ENCODE peak calls at places on chromosome 14, in six cellular contexts. N is AG04450; F is uterus; R is esophagus squamous epithelium; U is left lung; B is naive thymus-derived CD4-positive, alpha-beta T cell. L is an unnamed sample.
A peak's percentile ranks its signal among the peaks of the same experiment; 100 is the strongest.

GRCh38 chr14:97771340-97772045 is 974.3 kb downstream of the VRK1 start:
- DNase-seq in N (no peak), F (no peak), R (no peak), U (no peak), B (no peak), L (no peak)

GRCh38 chr14:66645716-66646115 is 137.8 kb downstream of the GPHN start:
- DNase-seq in N (no peak), F (no peak), R (no peak), U (no peak), B (no peak), L (no peak)

GRCh38 chr14:99559286-99559990 is 44.6 kb downstream of the CCDC85C start:
- DNase-seq in N (no peak), F (no peak), R (no peak), U (no peak), B (no peak), L (no peak)

GRCh38 chr14:74508844-74509428 is 15.4 kb downstream of the ISCA2 start:
- DNase-seq in N (no peak), F (no peak), R (no peak), U (no peak), B (no peak), L (no peak)

GRCh38 chr14:36784541-36784940 is 122.9 kb downstream of the PAX9 start:
- DNase-seq in N (no peak), F (no peak), R (no peak), U (no peak), B (no peak), L (no peak)

GRCh38 chr14:73125746-73126145 is 10.6 kb upstream of the PSEN1 start:
- DNase-seq in N (no peak), F (no peak), R (no peak), U (no peak), B (no peak), L (no peak)

GRCh38 chr14:58298880-58299664 is 717 bp downstream of the ARID4A start:
- DNase-seq in N (no peak), F (peak; percentile 30), R (no peak), U (peak; percentile 88), B (peak; percentile 8), L (peak; percentile 65)

GRCh38 chr14:85420707-85421106 is 109.2 kb upstream of the FLRT2 start:
- DNase-seq in N (no peak), F (no peak), R (no peak), U (no peak), B (no peak), L (no peak)

GRCh38 chr14:65044596-65044959 is 57.7 kb downstream of the MAX start:
- DNase-seq in N (no peak), F (no peak), R (no peak), U (peak; percentile 81), B (no peak), L (no peak)

DNA sequence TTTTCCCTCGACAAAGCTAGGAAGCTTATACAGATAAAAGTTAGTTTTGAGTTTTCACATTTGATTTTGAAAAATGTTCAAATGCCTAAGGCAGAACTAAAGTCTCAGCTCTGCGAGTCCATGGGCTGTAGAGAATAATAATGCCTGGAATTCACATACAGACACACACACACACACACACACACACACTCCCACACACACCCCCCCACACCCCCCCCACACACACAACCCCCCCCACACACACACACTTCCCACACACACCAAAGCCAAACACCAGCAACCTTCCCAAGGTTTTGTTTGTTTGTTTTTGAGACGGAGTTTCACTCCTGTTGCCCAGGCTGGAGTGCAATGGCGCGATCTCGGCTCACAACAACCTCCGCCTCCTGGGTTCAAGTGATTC is 62.8 kb upstream of the EIF5 start:
- DNase-seq in N (no peak), F (no peak), R (no peak), U (no peak), B (no peak), L (no peak)
- H3K9me3 ChIP-seq in N (peaks cover 5% of the 10 kb centered on the region), F (no peaks in the 10 kb centered on the region), R (no peaks in the 10 kb centered on the region), U (no peaks in the 10 kb centered on the region), B (no peaks in the 10 kb centered on the region), L (no peaks in the 10 kb centered on the region)

GRCh38 chr14:106309423-106309822 is 783.0 kb downstream of the TMEM121 start:
- DNase-seq in N (no peak), F (no peak), R (no peak), U (no peak), B (no peak), L (no peak)
- H3K9me3 ChIP-seq in N (peaks cover 27% of the 10 kb centered on the region), F (no peaks in the 10 kb centered on the region), R (no peaks in the 10 kb centered on the region), U (no peaks in the 10 kb centered on the region), B (no peaks in the 10 kb centered on the region), L (no peaks in the 10 kb centered on the region)

GRCh38 chr14:94768521-94769412 is 1.1 kb downstream of the GSC start:
- DNase-seq in N (no peak), F (no peak), R (no peak), U (peak; percentile 79), B (no peak), L (peak; percentile 22)

GRCh38 chr14:94768141-94768520 is 1.8 kb downstream of the GSC start:
- DNase-seq in N (no peak), F (no peak), R (no peak), U (no peak), B (no peak), L (no peak)

GRCh38 chr14:94769413-94770250 is at the start of gene GSC:
- DNase-seq in N (no peak), F (peak; percentile 21), R (no peak), U (peak; percentile 82), B (no peak), L (no peak)

GRCh38 chr14:94764573-94764972 is 5.3 kb downstream of the GSC start:
- DNase-seq in N (no peak), F (no peak), R (no peak), U (no peak), B (no peak), L (no peak)

DNA sequence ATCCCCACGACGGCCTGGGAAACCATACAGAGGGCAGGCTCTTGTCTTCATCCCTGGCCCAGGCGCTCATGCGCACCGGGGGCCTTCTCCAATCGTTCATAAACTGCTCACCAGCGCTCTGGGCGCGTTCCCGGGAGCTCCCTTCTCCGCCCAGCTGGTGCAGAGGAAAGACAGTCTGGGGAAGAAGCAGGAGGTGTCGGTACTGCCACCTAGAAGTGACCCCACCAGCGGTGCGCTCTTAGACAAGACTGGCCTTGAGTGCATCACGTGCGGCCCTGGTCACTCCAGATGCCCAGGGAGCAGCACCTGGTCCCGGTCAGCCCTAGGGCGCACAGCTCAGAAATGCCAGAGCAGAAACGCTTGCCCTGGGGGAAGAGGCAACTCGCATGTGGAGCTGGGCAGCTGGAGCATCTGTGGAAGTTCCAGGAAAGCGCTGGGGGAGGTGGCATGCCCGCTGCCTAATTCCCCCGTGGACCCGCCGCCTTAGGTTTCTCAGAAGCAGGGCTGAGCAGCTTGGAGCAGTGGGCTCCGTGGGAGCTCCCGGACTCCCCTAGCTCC is 2.5 kb downstream of the GSC start:
- DNase-seq in N (no peak), F (no peak), R (no peak), U (no peak), B (no peak), L (no peak)
- H3K9me3 ChIP-seq in N (peaks cover 13% of the 10 kb centered on the region), F (no peaks in the 10 kb centered on the region), R (no peaks in the 10 kb centered on the region), U (no peaks in the 10 kb centered on the region), B (no peaks in the 10 kb centered on the region), L (no peaks in the 10 kb centered on the region)

DNA sequence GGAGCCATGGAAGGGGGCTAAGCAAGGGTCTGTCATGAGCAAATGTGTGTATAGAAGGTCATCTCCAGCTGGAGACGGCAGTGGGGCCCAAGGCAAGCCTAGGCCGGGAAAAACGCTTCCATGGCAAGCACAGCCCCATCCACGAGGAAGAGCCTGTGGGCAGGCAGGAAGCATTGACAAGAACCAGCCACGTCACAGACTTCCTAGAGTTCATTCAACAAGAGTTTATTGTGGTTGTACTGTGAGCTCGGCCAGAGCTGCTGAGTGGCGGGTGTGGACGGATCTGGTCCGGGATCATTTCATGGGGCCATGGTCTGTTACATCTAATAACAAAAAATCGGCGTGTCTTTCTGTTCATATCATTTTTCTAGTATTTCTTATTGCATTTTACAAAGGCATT is 311.7 kb downstream of the TMEM121 start:
- DNase-seq in N (no peak), F (no peak), R (no peak), U (no peak), B (no peak), L (no peak)
- H3K9me3 ChIP-seq in N (peaks cover 76% of the 10 kb centered on the region), F (no peaks in the 10 kb centered on the region), R (no peaks in the 10 kb centered on the region), U (no peaks in the 10 kb centered on the region), B (no peaks in the 10 kb centered on the region), L (no peaks in the 10 kb centered on the region)

DNA sequence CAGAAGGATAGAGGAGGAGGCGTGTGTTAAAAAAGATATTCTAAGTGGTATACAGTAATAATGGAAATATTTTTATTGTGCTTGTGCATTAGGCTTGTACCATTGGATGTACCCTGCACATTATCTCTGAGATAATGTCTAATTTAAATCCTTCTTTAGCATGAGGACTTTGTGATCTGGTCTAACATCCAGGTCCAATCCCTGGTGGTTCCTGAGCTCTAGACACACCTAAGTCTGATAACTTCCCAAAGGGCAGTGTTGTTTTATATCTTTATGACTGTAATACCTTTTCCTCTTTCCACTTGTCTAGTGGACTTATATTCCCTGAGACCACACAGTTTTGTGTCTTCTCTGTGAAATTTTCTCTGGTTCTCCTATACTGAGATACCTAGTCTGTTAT is 20.7 kb downstream of the PRPF39 start:
- DNase-seq in N (no peak), F (no peak), R (no peak), U (no peak), B (no peak), L (no peak)
- H3K9me3 ChIP-seq in N (no peaks in the 10 kb centered on the region), F (no peaks in the 10 kb centered on the region), R (no peaks in the 10 kb centered on the region), U (no peaks in the 10 kb centered on the region), B (no peaks in the 10 kb centered on the region), L (no peaks in the 10 kb centered on the region)

DNA sequence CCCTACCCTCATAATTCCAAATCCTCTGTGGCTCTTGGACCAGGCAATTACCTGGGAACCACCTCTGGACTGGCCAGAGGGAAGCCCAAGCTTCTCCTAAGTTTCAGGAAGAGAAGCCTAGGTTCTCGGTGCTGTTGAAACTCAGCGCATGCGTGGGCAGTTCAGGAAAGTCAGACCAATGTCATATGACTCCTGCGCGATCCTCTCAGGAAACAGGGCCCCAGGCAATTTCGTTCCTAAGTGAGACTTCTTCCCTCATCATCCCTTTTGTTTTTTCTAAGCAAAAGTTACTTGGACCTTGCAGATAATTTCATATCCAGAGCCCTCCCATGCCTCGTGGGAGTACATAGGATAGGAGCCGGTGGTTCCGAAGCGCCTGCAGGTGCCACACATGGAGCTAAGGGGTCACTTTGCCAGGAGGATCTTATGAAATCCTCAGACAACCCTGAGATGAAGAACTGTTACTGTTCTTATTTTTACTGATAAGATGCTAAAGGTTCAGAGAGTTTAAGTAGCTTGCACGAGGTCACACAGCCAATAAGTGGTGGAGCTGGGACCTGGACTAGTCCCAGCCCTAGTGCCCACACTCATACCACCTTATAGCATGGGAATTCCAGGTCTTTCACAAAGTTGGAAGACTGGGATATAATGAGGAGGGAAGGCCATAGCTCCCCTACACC is 168.2 kb downstream of the ZFP36L1 start:
- DNase-seq in N (no peak), F (no peak), R (no peak), U (no peak), B (no peak), L (no peak)
- H3K9me3 ChIP-seq in N (peaks cover 10% of the 10 kb centered on the region), F (no peaks in the 10 kb centered on the region), R (no peaks in the 10 kb centered on the region), U (no peaks in the 10 kb centered on the region), B (no peaks in the 10 kb centered on the region), L (no peaks in the 10 kb centered on the region)

DNA sequence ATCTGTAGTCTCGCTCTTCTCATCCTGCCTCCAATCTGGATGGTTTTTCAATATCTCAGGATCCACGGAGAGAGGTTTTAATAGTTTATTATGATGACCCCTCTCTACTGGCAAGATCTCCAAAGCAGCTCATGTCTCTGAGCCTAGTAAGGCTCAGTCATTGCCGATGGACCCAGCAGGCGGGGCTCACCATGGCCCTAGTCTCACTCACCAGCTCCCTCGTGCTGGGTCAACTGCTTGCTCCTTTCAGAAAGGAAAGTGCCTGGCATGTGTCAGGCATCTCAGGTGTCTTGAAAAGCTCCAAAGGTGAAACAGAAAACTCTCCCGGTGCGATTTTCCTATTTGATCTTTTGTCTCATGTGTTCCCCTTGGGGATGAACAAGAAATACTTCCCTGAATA is 179.0 kb downstream of the CALM1 start:
- DNase-seq in N (no peak), F (no peak), R (no peak), U (no peak), B (no peak), L (no peak)
- H3K9me3 ChIP-seq in N (no peaks in the 10 kb centered on the region), F (no peaks in the 10 kb centered on the region), R (no peaks in the 10 kb centered on the region), U (no peaks in the 10 kb centered on the region), B (no peaks in the 10 kb centered on the region), L (no peaks in the 10 kb centered on the region)